ENCODE peak calls at places on chromosomes 7 and 10, in five cellular contexts. Y is ACHN; B is stimulated activated naive B cell treated with anti-CD40 and anti-IgM and Interleukin-4, amounts not matched to agents 10 μg/mL and 1 μg/mL and 100 μg/mL, for 72 hours; H is epithelial cell of proximal tubule; C is ureter. G is an unnamed sample.
A peak's percentile ranks its signal among the peaks of the same experiment; 100 is the strongest.

GRCh38 chr7:39761435-39761834 is 138.1 kb downstream of the RALA start:
- DNase-seq in Y (no peak), B (no peak), H (no peak), C (no peak), G (no peak)

GRCh38 chr10:132065491-132066105 is at the start of gene JAKMIP3:
- DNase-seq in Y (peak; percentile 89), B (no peak), H (peak; percentile 50), C (peak; percentile 59), G (peak; percentile 51)

GRCh38 chr7:35894721-35895120 is 93.9 kb downstream of the SEPTIN7 start:
- DNase-seq in Y (no peak), B (no peak), H (no peak), C (no peak), G (no peak)

GRCh38 chr10:124993728-124994451 is 52.0 kb downstream of the ZRANB1 start:
- DNase-seq in Y (no peak), B (no peak), H (no peak), C (no peak), G (no peak)

GRCh38 chr10:76433161-76434005 is 1002.0 kb downstream of the LRMDA start:
- DNase-seq in Y (no peak), B (no peak), H (no peak), C (no peak), G (no peak)

GRCh38 chr10:60384708-60385398 is 4.8 kb downstream of the ANK3 start:
- DNase-seq in Y (peak; percentile 99), B (no peak), H (peak; percentile 94), C (no peak), G (peak; percentile 61)

GRCh38 chr10:97689637-97690036 is 2.6 kb upstream of the AVPI1 start:
- DNase-seq in Y (peak; percentile 76), B (no peak), H (peak; percentile 71), C (no peak), G (peak; percentile 52)

GRCh38 chr7:132495931-132496330 is 80.3 kb downstream of the PLXNA4 start:
- DNase-seq in Y (no peak), B (no peak), H (no peak), C (no peak), G (no peak)

GRCh38 chr7:1669954-1670893 is at the start of gene ELFN1:
- DNase-seq in Y (no peak), B (no peak), H (no peak), C (peak; percentile 42), G (no peak)

GRCh38 chr7:148723846-148724245 is 25.1 kb downstream of the CUL1 start:
- DNase-seq in Y (no peak), B (no peak), H (no peak), C (no peak), G (no peak)

GRCh38 chr7:106075937-106076336 is 36.2 kb downstream of the SYPL1 start:
- DNase-seq in Y (no peak), B (no peak), H (no peak), C (no peak), G (no peak)